ENCODE peak calls at places on chromosomes 16 and 17, in four cellular contexts. J is mesendoderm, U is uterus, I is IMR-90. A is an unnamed sample. For H3K36me3, the result is how much of the 10 kb centered on the place peaks cover.

GRCh38 chr17:48636177-48637018 is 10.2 kb upstream of the HOXB9 start:
- DNase-seq in J (peak), U (peak), I (peak), A (peak)

GRCh38 chr17:1714980-1715802 is 5.0 kb upstream of the TLCD2 start:
- DNase-seq in J (peak), U (peak), I (peak), A (peak)

GRCh38 chr17:37147301-37147812 is 198.6 kb downstream of the AATF start:
- DNase-seq in J (no peak), U (no peak), I (peak), A (no peak)

GRCh38 chr16:2160915-2161551 is 5.5 kb downstream of the TRAF7 start:
- DNase-seq in J (no peak), U (peak), I (peak), A (peak)

GRCh38 chr16:89217388-89218191 is at the start of gene ZNF778:
- DNase-seq in J (peak), U (peak), I (peak), A (peak)

GRCh38 chr16:35188288-35189155 is 1729.1 kb downstream of the TP53TG3F start:
- DNase-seq in J (peak), U (no peak), I (no peak), A (no peak)

GRCh38 chr17:65182233-65182632 is 45.1 kb downstream of the RGS9 start:
- DNase-seq in J (no peak), U (no peak), I (no peak), A (no peak)

GRCh38 chr17:14052886-14053615 is 16.3 kb upstream of the COX10 start:
- DNase-seq in J (no peak), U (no peak), I (no peak), A (no peak)

GRCh38 chr17:63545302-63545928 is 4.9 kb upstream of the DCAF7 start:
- DNase-seq in J (no peak), U (no peak), I (no peak), A (peak)

GRCh38 chr16:68414581-68414980 is 33.7 kb downstream of the SMPD3 start:
- DNase-seq in J (no peak), U (no peak), I (no peak), A (no peak)

GRCh38 chr16:80317132-80318098 is 223.4 kb upstream of the DYNLRB2 start:
- DNase-seq in J (peak), U (no peak), I (peak), A (peak)

GRCh38 chr17:60147553-60148241 is 2.1 kb upstream of the CA4 start:
- DNase-seq in J (no peak), U (no peak), I (no peak), A (no peak)

GRCh38 chr16:228151-228855 is 946 bp downstream of the LUC7L start:
- DNase-seq in J (peak), U (no peak), I (peak), A (no peak)

GRCh38 chr17:27256225-27257030 is 37.5 kb upstream of the WSB1 start:
- DNase-seq in J (no peak), U (no peak), I (peak), A (no peak)

GRCh38 chr17:70905796-70906195 is 736.5 kb downstream of the KCNJ2 start:
- DNase-seq in J (peak), U (peak), I (peak), A (no peak)

DNA sequence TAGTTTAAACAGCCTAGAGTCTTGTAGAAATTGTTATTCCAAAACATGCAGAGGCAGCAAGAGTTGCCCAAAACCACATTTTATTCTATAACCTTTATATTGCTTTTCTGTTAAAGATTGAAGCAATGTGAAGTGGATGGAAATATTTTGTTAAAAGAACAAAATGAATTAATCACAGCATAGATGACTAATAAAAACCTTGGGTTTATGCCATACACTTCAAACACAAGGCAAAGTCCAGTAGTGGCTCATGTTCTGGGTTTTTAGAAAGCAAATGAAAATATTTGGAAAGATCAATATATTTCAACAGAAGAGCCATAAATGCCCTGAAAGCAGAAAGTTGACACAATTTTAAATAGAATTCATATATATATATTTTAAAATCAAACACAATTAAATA is 36.7 kb upstream of the ULK2 start:
- DNase-seq in J (no peak), U (no peak), I (peak), A (no peak)
- H3K36me3 ChIP-seq in J (under half), U (under half), I (under half), A (under half)

GRCh38 chr16:57447142-57447962 is at the start of the genes CIAPIN1 and COQ9:
- DNase-seq in J (peak), U (peak), I (peak), A (peak)

GRCh38 chr16:57445510-57445909 is 1.7 kb downstream of the CIAPIN1 start:
- DNase-seq in J (no peak), U (no peak), I (no peak), A (no peak)

GRCh38 chr16:57452021-57452420 is 4.7 kb downstream of the COQ9 start:
- DNase-seq in J (no peak), U (no peak), I (no peak), A (no peak)

GRCh38 chr16:57444711-57445110 is 2.5 kb downstream of the CIAPIN1 start:
- DNase-seq in J (no peak), U (no peak), I (peak), A (no peak)

DNA sequence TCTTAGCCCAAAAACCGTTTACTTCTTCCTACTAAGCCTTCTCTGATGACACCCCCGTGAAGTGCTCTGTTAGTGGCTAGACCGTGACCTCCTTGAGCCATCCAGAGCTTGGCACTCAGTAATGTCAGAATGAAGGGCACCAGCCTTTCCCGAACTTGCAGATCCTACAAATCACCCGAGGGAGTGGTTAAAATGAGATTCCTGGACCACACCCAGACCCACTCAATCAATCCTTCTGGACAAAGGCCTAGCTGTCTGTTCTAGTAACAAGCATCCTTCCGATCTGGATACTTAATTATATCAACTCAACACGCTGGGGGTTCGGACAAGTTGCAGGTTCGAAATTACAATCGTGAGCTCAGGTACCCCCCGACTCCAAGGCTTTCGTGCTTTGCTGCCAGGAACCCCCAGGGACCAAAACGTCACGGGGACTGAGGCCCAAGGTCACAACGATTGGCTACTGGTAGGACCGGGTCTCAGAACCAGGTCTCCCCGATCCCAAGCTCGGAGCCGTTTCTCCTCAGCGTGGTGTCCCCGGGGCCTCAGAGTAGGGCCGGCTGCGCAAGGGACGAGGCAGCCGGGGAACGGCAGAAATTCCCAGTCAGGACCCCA is 549 bp downstream of the CIAPIN1 start:
- DNase-seq in J (peak), U (peak), I (peak), A (no peak)
- H3K4me3 ChIP-seq in J (peak), U (peak), I (peak), A (peak)

DNA sequence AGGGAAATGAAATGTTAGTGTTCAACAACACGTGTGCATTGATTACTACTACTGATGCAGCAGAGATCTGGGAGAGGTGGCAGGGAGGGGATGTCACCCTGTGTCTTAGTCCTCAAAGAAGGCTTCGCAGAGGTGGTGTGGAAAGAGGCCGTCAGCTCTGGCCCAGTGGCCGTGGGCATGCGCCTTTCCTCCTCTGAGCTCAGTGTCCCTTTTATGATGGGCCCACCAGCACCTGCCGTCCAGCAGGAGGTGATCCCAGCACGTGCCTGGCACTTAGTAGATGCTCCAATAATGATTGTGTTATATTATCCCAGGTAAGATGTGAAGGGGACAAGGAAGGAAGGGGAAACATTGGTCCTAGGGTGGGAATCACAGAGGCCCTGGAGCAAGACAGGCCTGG is 106.2 kb downstream of the CLEC16A start:
- DNase-seq in J (no peak), U (no peak), I (no peak), A (no peak)
- H3K36me3 ChIP-seq in J (under half), U (under half), I (under half), A (under half)

GRCh38 chr17:72426948-72427760 is 306.3 kb downstream of the SOX9 start:
- DNase-seq in J (no peak), U (no peak), I (no peak), A (no peak)

GRCh38 chr17:72424505-72425117 is 303.8 kb downstream of the SOX9 start:
- DNase-seq in J (no peak), U (no peak), I (no peak), A (no peak)

GRCh38 chr17:72425133-72425795 is 304.4 kb downstream of the SOX9 start:
- DNase-seq in J (no peak), U (no peak), I (no peak), A (no peak)

GRCh38 chr17:72426321-72426720 is 305.5 kb downstream of the SOX9 start:
- DNase-seq in J (no peak), U (no peak), I (no peak), A (no peak)

DNA sequence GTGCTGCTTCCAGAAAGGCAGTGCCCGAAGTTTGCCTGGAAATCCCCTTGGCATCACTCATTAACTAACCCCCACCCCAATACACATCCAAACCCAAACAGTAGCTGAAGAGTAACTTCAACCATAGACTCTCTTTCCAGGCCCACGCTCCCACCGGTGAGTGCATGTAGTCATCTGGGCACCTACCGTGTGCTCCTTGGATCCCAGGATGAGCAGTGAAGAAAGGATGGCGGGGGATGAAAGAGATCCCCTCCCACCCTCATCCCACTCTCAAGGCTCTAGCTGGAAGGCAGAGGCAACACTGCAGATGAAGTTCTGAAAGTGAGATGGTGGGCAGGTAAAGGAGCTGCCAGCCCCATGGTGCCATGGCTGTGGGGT is 305.0 kb downstream of the SOX9 start:
- DNase-seq in J (no peak), U (no peak), I (no peak), A (no peak)
- H3K4me3 ChIP-seq in J (no peak), U (no peak), I (no peak), A (no peak)

A was measured in H7.